ENCODE peak calls at places on chromosomes 5 and 9, in eight cellular contexts. T is HS-27A; B is iris pigment epithelial cell; H is skeletal muscle cell; L is stimulated activated CD8-positive, alpha-beta memory T cell treated with anti-CD3 and anti-CD28 coated beads, Interleukin-7, amount 100 ng/mL, for 1 hour; Y is NCI-H1417; F is AG08396; K is foreskin fibroblast. P is an unnamed sample.

GRCh38 chr5:132962429-132962928 is 955 bp downstream of the AFF4 start:
- DNase-seq in T (no peak), B (peak), H (peak), L (no peak), Y (peak), F (peak), K (peak), P (no peak)

GRCh38 chr5:155822177-155822576 is 504.8 kb upstream of the SGCD start:
- DNase-seq in T (no peak), B (no peak), H (no peak), L (no peak), Y (no peak), F (no peak), K (no peak), P (no peak)

GRCh38 chr5:179270581-179271300 is 74.5 kb downstream of the ADAMTS2 start:
- DNase-seq in T (no peak), B (peak), H (no peak), L (no peak), Y (no peak), F (no peak), K (peak), P (no peak)

GRCh38 chr9:116327702-116328440 is 174.3 kb downstream of the PAPPA start:
- DNase-seq in T (peak), B (peak), H (no peak), L (no peak), Y (no peak), F (peak), K (no peak), P (no peak)

GRCh38 chr9:88388203-88388885 is at the start of gene SPIN1:
- DNase-seq in T (no peak), B (peak), H (no peak), L (peak), Y (peak), F (peak), K (peak), P (no peak)

GRCh38 chr9:7165350-7165937 is 407.7 kb downstream of the KDM4C start:
- DNase-seq in T (no peak), B (no peak), H (no peak), L (no peak), Y (peak), F (no peak), K (no peak), P (no peak)

GRCh38 chr9:105070176-105070575 is 142.2 kb upstream of the ABCA1 start:
- DNase-seq in T (no peak), B (peak), H (no peak), L (no peak), Y (no peak), F (no peak), K (no peak), P (no peak)

GRCh38 chr5:13250450-13251291 is 693.8 kb downstream of the DNAH5 start:
- DNase-seq in T (peak), B (peak), H (no peak), L (no peak), Y (no peak), F (peak), K (no peak), P (no peak)

GRCh38 chr5:136212252-136212721 is 19.3 kb upstream of the SMIM32 start:
- DNase-seq in T (no peak), B (peak), H (no peak), L (peak), Y (peak), F (peak), K (no peak), P (no peak)

GRCh38 chr5:124887223-124887622 is 140.8 kb upstream of the ZNF608 start:
- DNase-seq in T (no peak), B (no peak), H (no peak), L (no peak), Y (no peak), F (no peak), K (no peak), P (no peak)

GRCh38 chr5:109866051-109866450 is 176.3 kb downstream of the MAN2A1 start:
- DNase-seq in T (peak), B (peak), H (no peak), L (no peak), Y (no peak), F (no peak), K (no peak), P (no peak)

GRCh38 chr9:131585375-131585774 is 40.1 kb downstream of the PRRT1B start:
- DNase-seq in T (no peak), B (peak), H (no peak), L (peak), Y (no peak), F (no peak), K (no peak), P (no peak)

GRCh38 chr5:174493536-174493935 is 230.8 kb upstream of the MSX2 start:
- DNase-seq in T (no peak), B (no peak), H (no peak), L (no peak), Y (no peak), F (no peak), K (no peak), P (no peak)

GRCh38 chr5:95822038-95822407 is 503 bp downstream of the GLRX start:
- DNase-seq in T (no peak), B (peak), H (no peak), L (no peak), Y (peak), F (peak), K (no peak), P (no peak)

GRCh38 chr9:98502311-98502975 is 206.3 kb downstream of the GABBR2 start:
- DNase-seq in T (no peak), B (peak), H (no peak), L (no peak), Y (no peak), F (peak), K (peak), P (peak)

GRCh38 chr9:87206064-87206661 is 258.9 kb upstream of the GAS1 start:
- DNase-seq in T (peak), B (peak), H (no peak), L (no peak), Y (no peak), F (peak), K (peak), P (no peak)

GRCh38 chr5:136001531-136001930 is 27.3 kb upstream of the TGFBI start:
- DNase-seq in T (no peak), B (peak), H (peak), L (no peak), Y (no peak), F (peak), K (peak), P (no peak)

GRCh38 chr9:86807577-86807976 is 139.7 kb downstream of the GAS1 start:
- DNase-seq in T (no peak), B (peak), H (no peak), L (no peak), Y (no peak), F (no peak), K (no peak), P (no peak)

GRCh38 chr9:93033541-93033940 is 25.0 kb upstream of the SUSD3 start:
- DNase-seq in T (no peak), B (no peak), H (peak), L (no peak), Y (peak), F (no peak), K (no peak), P (no peak)

GRCh38 chr9:126170286-126170823 is 156.3 kb upstream of the MVB12B start:
- DNase-seq in T (no peak), B (no peak), H (no peak), L (no peak), Y (no peak), F (no peak), K (no peak), P (no peak)

GRCh38 chr9:21392270-21392669 is 7.1 kb upstream of the IFNA2 start:
- DNase-seq in T (no peak), B (peak), H (no peak), L (no peak), Y (no peak), F (no peak), K (no peak), P (no peak)

GRCh38 chr9:87663556-87663955 is 62.4 kb upstream of the CTSL start:
- DNase-seq in T (no peak), B (no peak), H (no peak), L (no peak), Y (no peak), F (no peak), K (no peak), P (no peak)